ENCODE peak calls at places on chromosomes 11 and 22, in eight cellular contexts. One of them, this sample, is unnamed.
A peak's percentile ranks its signal among the peaks of the same experiment; 100 is the strongest.

GRCh38 chr11:116862951-116863350 is 25.5 kb upstream of the APOA1 start:
- DNase-seq in A549: no peak
- DNase-seq in lower leg skin: no peak
- DNase-seq in cardiac fibroblast: no peak
- DNase-seq in astrocyte of the spinal cord: no peak
- DNase-seq in gastrocnemius medialis: no peak
- DNase-seq in HL-60: no peak
- DNase-seq in foreskin fibroblast: no peak
- DNase-seq in this sample: no peak

GRCh38 chr11:66264893-66265292 is 3.5 kb upstream of the RAB1B start:
- DNase-seq in A549: peak; percentile 41
- DNase-seq in lower leg skin: no peak
- DNase-seq in cardiac fibroblast: no peak
- DNase-seq in astrocyte of the spinal cord: no peak
- DNase-seq in gastrocnemius medialis: no peak
- DNase-seq in HL-60: no peak
- DNase-seq in foreskin fibroblast: no peak
- DNase-seq in this sample: no peak

GRCh38 chr11:17770048-17770652 is 35.6 kb downstream of the KCNC1 start:
- DNase-seq in A549: peak; percentile 20
- DNase-seq in lower leg skin: no peak
- DNase-seq in cardiac fibroblast: no peak
- DNase-seq in astrocyte of the spinal cord: no peak
- DNase-seq in gastrocnemius medialis: no peak
- DNase-seq in HL-60: no peak
- DNase-seq in foreskin fibroblast: no peak
- DNase-seq in this sample: no peak

GRCh38 chr22:50269573-50270301 is 443 bp downstream of the MAPK11 start:
- DNase-seq in A549: no peak
- DNase-seq in lower leg skin: no peak
- DNase-seq in cardiac fibroblast: peak; percentile 61
- DNase-seq in astrocyte of the spinal cord: peak; percentile 54
- DNase-seq in gastrocnemius medialis: no peak
- DNase-seq in HL-60: no peak
- DNase-seq in foreskin fibroblast: no peak
- DNase-seq in this sample: peak; percentile 21

GRCh38 chr22:32208681-32209080 is 3.8 kb upstream of the RFPL2 start:
- DNase-seq in A549: no peak
- DNase-seq in lower leg skin: no peak
- DNase-seq in cardiac fibroblast: no peak
- DNase-seq in astrocyte of the spinal cord: no peak
- DNase-seq in gastrocnemius medialis: no peak
- DNase-seq in HL-60: no peak
- DNase-seq in foreskin fibroblast: no peak
- DNase-seq in this sample: no peak

GRCh38 chr11:746289-747175 is 732 bp upstream of the TALDO1 start:
- DNase-seq in A549: peak; percentile 45
- DNase-seq in lower leg skin: no peak
- DNase-seq in cardiac fibroblast: no peak
- DNase-seq in astrocyte of the spinal cord: peak; percentile 29
- DNase-seq in gastrocnemius medialis: peak; percentile 44
- DNase-seq in HL-60: no peak
- DNase-seq in foreskin fibroblast: no peak
- DNase-seq in this sample: peak; percentile 53

GRCh38 chr22:31776231-31776630 is 22.4 kb downstream of the DEPDC5 start:
- DNase-seq in A549: no peak
- DNase-seq in lower leg skin: no peak
- DNase-seq in cardiac fibroblast: no peak
- DNase-seq in astrocyte of the spinal cord: no peak
- DNase-seq in gastrocnemius medialis: no peak
- DNase-seq in HL-60: no peak
- DNase-seq in foreskin fibroblast: no peak
- DNase-seq in this sample: no peak

GRCh38 chr11:102293873-102294601 is 23.2 kb upstream of the BIRC3 start:
- DNase-seq in A549: peak; percentile 71
- DNase-seq in lower leg skin: no peak
- DNase-seq in cardiac fibroblast: peak; percentile 74
- DNase-seq in astrocyte of the spinal cord: peak; percentile 55
- DNase-seq in gastrocnemius medialis: no peak
- DNase-seq in HL-60: peak; percentile 31
- DNase-seq in foreskin fibroblast: no peak
- DNase-seq in this sample: peak; percentile 66

GRCh38 chr11:69396948-69397307 is 84.5 kb upstream of the LINC01488 start:
- DNase-seq in A549: no peak
- DNase-seq in lower leg skin: no peak
- DNase-seq in cardiac fibroblast: no peak
- DNase-seq in astrocyte of the spinal cord: no peak
- DNase-seq in gastrocnemius medialis: no peak
- DNase-seq in HL-60: no peak
- DNase-seq in foreskin fibroblast: no peak
- DNase-seq in this sample: no peak

GRCh38 chr11:116787436-116787785 is 412 bp downstream of the ZPR1 start:
- DNase-seq in A549: no peak
- DNase-seq in lower leg skin: no peak
- DNase-seq in cardiac fibroblast: no peak
- DNase-seq in astrocyte of the spinal cord: no peak
- DNase-seq in gastrocnemius medialis: no peak
- DNase-seq in HL-60: no peak
- DNase-seq in foreskin fibroblast: no peak
- DNase-seq in this sample: no peak

GRCh38 chr22:41907436-41908401 is 7.2 kb downstream of the SHISA8 start:
- DNase-seq in A549: no peak
- DNase-seq in lower leg skin: no peak
- DNase-seq in cardiac fibroblast: no peak
- DNase-seq in astrocyte of the spinal cord: peak; percentile 17
- DNase-seq in gastrocnemius medialis: no peak
- DNase-seq in HL-60: no peak
- DNase-seq in foreskin fibroblast: peak; percentile 17
- DNase-seq in this sample: no peak

GRCh38 chr11:2267871-2268825 is 2.2 kb downstream of the ASCL2 start:
- DNase-seq in A549: no peak
- DNase-seq in lower leg skin: peak; percentile 82
- DNase-seq in cardiac fibroblast: no peak
- DNase-seq in astrocyte of the spinal cord: no peak
- DNase-seq in gastrocnemius medialis: no peak
- DNase-seq in HL-60: no peak
- DNase-seq in foreskin fibroblast: no peak
- DNase-seq in this sample: no peak

GRCh38 chr22:44181033-44181911 is 547 bp downstream of the PARVG start:
- DNase-seq in A549: no peak
- DNase-seq in lower leg skin: no peak
- DNase-seq in cardiac fibroblast: no peak
- DNase-seq in astrocyte of the spinal cord: no peak
- DNase-seq in gastrocnemius medialis: no peak
- DNase-seq in HL-60: peak; percentile 91
- DNase-seq in foreskin fibroblast: no peak
- DNase-seq in this sample: no peak

GRCh38 chr11:68855205-68855978 is 13.7 kb upstream of the CPT1A start:
- DNase-seq in A549: no peak
- DNase-seq in lower leg skin: no peak
- DNase-seq in cardiac fibroblast: peak; percentile 41
- DNase-seq in astrocyte of the spinal cord: peak; percentile 38
- DNase-seq in gastrocnemius medialis: peak; percentile 25
- DNase-seq in HL-60: peak; percentile 51
- DNase-seq in foreskin fibroblast: no peak
- DNase-seq in this sample: peak; percentile 22

GRCh38 chr11:93654266-93654665 is 7.2 kb upstream of the CEP295 start:
- DNase-seq in A549: no peak
- DNase-seq in lower leg skin: no peak
- DNase-seq in cardiac fibroblast: no peak
- DNase-seq in astrocyte of the spinal cord: no peak
- DNase-seq in gastrocnemius medialis: no peak
- DNase-seq in HL-60: peak; percentile 51
- DNase-seq in foreskin fibroblast: no peak
- DNase-seq in this sample: no peak

GRCh38 chr11:2912498-2912897 is 16.7 kb downstream of the PHLDA2 start:
- DNase-seq in A549: peak; percentile 76
- DNase-seq in lower leg skin: no peak
- DNase-seq in cardiac fibroblast: peak; percentile 59
- DNase-seq in astrocyte of the spinal cord: peak; percentile 89
- DNase-seq in gastrocnemius medialis: no peak
- DNase-seq in HL-60: no peak
- DNase-seq in foreskin fibroblast: peak; percentile 83
- DNase-seq in this sample: peak; percentile 75

GRCh38 chr11:3003396-3004231 is 11.5 kb upstream of the NAP1L4 start:
- DNase-seq in A549: no peak
- DNase-seq in lower leg skin: peak; percentile 82
- DNase-seq in cardiac fibroblast: no peak
- DNase-seq in astrocyte of the spinal cord: no peak
- DNase-seq in gastrocnemius medialis: peak; percentile 7
- DNase-seq in HL-60: no peak
- DNase-seq in foreskin fibroblast: no peak
- DNase-seq in this sample: no peak

GRCh38 chr11:35138949-35139881 is at the start of gene CD44:
- DNase-seq in A549: peak; percentile 80
- DNase-seq in lower leg skin: peak; percentile 96
- DNase-seq in cardiac fibroblast: peak; percentile 85
- DNase-seq in astrocyte of the spinal cord: peak; percentile 89
- DNase-seq in gastrocnemius medialis: peak; percentile 57
- DNase-seq in HL-60: no peak
- DNase-seq in foreskin fibroblast: peak; percentile 87
- DNase-seq in this sample: peak; percentile 92

GRCh38 chr11:69479591-69480271 is 1.7 kb upstream of the LINC01488 start:
- DNase-seq in A549: peak; percentile 90
- DNase-seq in lower leg skin: no peak
- DNase-seq in cardiac fibroblast: no peak
- DNase-seq in astrocyte of the spinal cord: no peak
- DNase-seq in gastrocnemius medialis: no peak
- DNase-seq in HL-60: no peak
- DNase-seq in foreskin fibroblast: no peak
- DNase-seq in this sample: no peak

GRCh38 chr11:123474994-123475393 is 44.9 kb downstream of the GRAMD1B start:
- DNase-seq in A549: peak; percentile 51
- DNase-seq in lower leg skin: no peak
- DNase-seq in cardiac fibroblast: peak; percentile 66
- DNase-seq in astrocyte of the spinal cord: peak; percentile 52
- DNase-seq in gastrocnemius medialis: no peak
- DNase-seq in HL-60: no peak
- DNase-seq in foreskin fibroblast: peak; percentile 22
- DNase-seq in this sample: no peak

GRCh38 chr11:123478352-123478986 is 48.4 kb downstream of the GRAMD1B start:
- DNase-seq in A549: peak; percentile 80
- DNase-seq in lower leg skin: no peak
- DNase-seq in cardiac fibroblast: peak; percentile 90
- DNase-seq in astrocyte of the spinal cord: peak; percentile 83
- DNase-seq in gastrocnemius medialis: peak; percentile 36
- DNase-seq in HL-60: peak; percentile 75
- DNase-seq in foreskin fibroblast: peak; percentile 63
- DNase-seq in this sample: peak; percentile 85

GRCh38 chr11:123473941-123474668 is 44.0 kb downstream of the GRAMD1B start:
- DNase-seq in A549: peak; percentile 70
- DNase-seq in lower leg skin: peak; percentile 5
- DNase-seq in cardiac fibroblast: peak; percentile 93
- DNase-seq in astrocyte of the spinal cord: peak; percentile 93
- DNase-seq in gastrocnemius medialis: no peak
- DNase-seq in HL-60: no peak
- DNase-seq in foreskin fibroblast: peak; percentile 81
- DNase-seq in this sample: peak; percentile 97

GRCh38 chr11:123477205-123477907 is 47.3 kb downstream of the GRAMD1B start:
- DNase-seq in A549: no peak
- DNase-seq in lower leg skin: no peak
- DNase-seq in cardiac fibroblast: no peak
- DNase-seq in astrocyte of the spinal cord: no peak
- DNase-seq in gastrocnemius medialis: no peak
- DNase-seq in HL-60: no peak
- DNase-seq in foreskin fibroblast: no peak
- DNase-seq in this sample: no peak

GRCh38 chr11:123475478-123475877 is 45.4 kb downstream of the GRAMD1B start:
- DNase-seq in A549: peak; percentile 58
- DNase-seq in lower leg skin: no peak
- DNase-seq in cardiac fibroblast: peak; percentile 63
- DNase-seq in astrocyte of the spinal cord: peak; percentile 66
- DNase-seq in gastrocnemius medialis: no peak
- DNase-seq in HL-60: no peak
- DNase-seq in foreskin fibroblast: peak; percentile 27
- DNase-seq in this sample: peak; percentile 38
- TF ChIP-seq CTCF in A549: peak; percentile 36
- TF ChIP-seq CTCF in lower leg skin: no peak
- TF ChIP-seq CTCF in cardiac fibroblast: peak; percentile 26
- TF ChIP-seq CTCF in astrocyte of the spinal cord: peak; percentile 31
- TF ChIP-seq CTCF in gastrocnemius medialis: no peak
- TF ChIP-seq CTCF in HL-60: no peak
- TF ChIP-seq CTCF in foreskin fibroblast: peak; percentile 17
- TF ChIP-seq CTCF in this sample: peak; percentile 5

GRCh38 chr22:37428649-37429586 is 1.6 kb upstream of the ELFN2 start:
- DNase-seq in A549: peak; percentile 53
- DNase-seq in lower leg skin: no peak
- DNase-seq in cardiac fibroblast: peak; percentile 58
- DNase-seq in astrocyte of the spinal cord: peak; percentile 47
- DNase-seq in gastrocnemius medialis: no peak
- DNase-seq in HL-60: no peak
- DNase-seq in foreskin fibroblast: no peak
- DNase-seq in this sample: peak; percentile 56
- TF ChIP-seq CTCF in A549: peak; percentile 74
- TF ChIP-seq CTCF in lower leg skin: no peak
- TF ChIP-seq CTCF in cardiac fibroblast: peak; percentile 78
- TF ChIP-seq CTCF in astrocyte of the spinal cord: peak; percentile 84
- TF ChIP-seq CTCF in gastrocnemius medialis: no peak
- TF ChIP-seq CTCF in HL-60: peak; percentile 70
- TF ChIP-seq CTCF in foreskin fibroblast: peak; percentile 85
- TF ChIP-seq CTCF in this sample: peak; percentile 78

GRCh38 chr22:33400061-33400840 is 342.1 kb upstream of the SYN3 start:
- DNase-seq in A549: no peak
- DNase-seq in lower leg skin: no peak
- DNase-seq in cardiac fibroblast: no peak
- DNase-seq in astrocyte of the spinal cord: no peak
- DNase-seq in gastrocnemius medialis: no peak
- DNase-seq in HL-60: no peak
- DNase-seq in foreskin fibroblast: no peak
- DNase-seq in this sample: no peak
- TF ChIP-seq CTCF in A549: no peak
- TF ChIP-seq CTCF in lower leg skin: no peak
- TF ChIP-seq CTCF in cardiac fibroblast: no peak
- TF ChIP-seq CTCF in astrocyte of the spinal cord: no peak
- TF ChIP-seq CTCF in gastrocnemius medialis: no peak
- TF ChIP-seq CTCF in HL-60: no peak
- TF ChIP-seq CTCF in foreskin fibroblast: no peak
- TF ChIP-seq CTCF in this sample: no peak

DNA sequence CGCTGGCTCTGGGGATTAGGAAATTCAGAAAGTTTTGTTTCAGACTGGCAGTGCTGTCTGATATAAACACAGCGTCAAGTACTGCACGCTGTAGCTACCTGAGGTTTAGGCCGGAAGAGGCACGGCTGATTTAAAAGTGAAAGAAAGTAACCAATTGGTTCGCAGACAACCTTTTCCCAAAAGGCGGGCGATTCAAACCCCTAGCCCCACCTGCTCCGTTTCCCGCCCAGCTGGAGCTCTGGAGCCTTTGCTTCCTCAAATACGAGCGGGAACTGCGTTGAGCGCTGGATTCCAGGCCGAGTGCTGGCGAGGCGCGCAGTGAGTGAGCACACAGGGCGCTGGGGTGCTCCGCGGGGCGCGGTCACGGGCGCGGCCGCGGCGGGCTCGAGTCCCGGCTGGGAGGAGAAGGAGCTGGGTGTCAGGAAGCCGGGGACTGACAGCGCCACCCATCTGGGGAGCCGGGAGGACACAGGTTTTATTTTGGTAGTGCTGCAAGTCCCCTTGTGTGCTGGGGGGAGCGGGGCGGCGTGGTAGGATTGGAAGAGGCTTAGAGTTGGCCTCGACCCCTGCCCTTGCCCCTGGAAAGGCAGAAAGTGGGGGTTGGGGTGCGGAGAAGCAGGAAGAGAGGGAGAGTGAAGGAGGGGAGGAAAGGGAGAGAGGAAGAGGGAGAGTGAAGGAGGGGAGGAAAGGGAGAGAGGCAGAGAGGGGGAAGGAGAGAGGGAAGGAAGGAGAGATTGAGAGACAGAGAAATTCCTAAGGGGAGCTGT is 2.1 kb downstream of the FAM111A start:
- DNase-seq in A549: peak; percentile 89
- DNase-seq in lower leg skin: peak; percentile 96
- DNase-seq in cardiac fibroblast: peak; percentile 83
- DNase-seq in astrocyte of the spinal cord: peak; percentile 82
- DNase-seq in gastrocnemius medialis: peak; percentile 69
- DNase-seq in HL-60: peak; percentile 43
- DNase-seq in foreskin fibroblast: peak; percentile 73
- DNase-seq in this sample: peak; percentile 77
- TF ChIP-seq CTCF in A549: no peak
- TF ChIP-seq CTCF in lower leg skin: no peak
- TF ChIP-seq CTCF in cardiac fibroblast: no peak
- TF ChIP-seq CTCF in astrocyte of the spinal cord: peak; percentile 16
- TF ChIP-seq CTCF in gastrocnemius medialis: no peak
- TF ChIP-seq CTCF in HL-60: no peak
- TF ChIP-seq CTCF in foreskin fibroblast: no peak
- TF ChIP-seq CTCF in this sample: no peak

This sample was measured in fibroblast of mammary gland.